ENCODE peak calls at places on chromosome X, in nine cellular contexts. One of them, this sample, is unnamed.

GRCh38 chrX:1222511-1223252 is 10.2 kb upstream of the CRLF2 start:
- DNase-seq in neural progenitor cell: no peak
- DNase-seq in CD8-positive, alpha-beta memory T cell: no peak
- DNase-seq in MM.1S: no peak
- DNase-seq in naive thymus-derived CD4-positive, alpha-beta T cell: no peak
- DNase-seq in caudate nucleus: no peak
- DNase-seq in RWPE2: peak
- DNase-seq in HepG2: peak
- DNase-seq in GM23338: no peak
- DNase-seq in this sample: no peak

GRCh38 chrX:81876437-81876836 is 674.5 kb downstream of the SH3BGRL start:
- DNase-seq in neural progenitor cell: no peak
- DNase-seq in CD8-positive, alpha-beta memory T cell: no peak
- DNase-seq in MM.1S: no peak
- DNase-seq in naive thymus-derived CD4-positive, alpha-beta T cell: no peak
- DNase-seq in caudate nucleus: no peak
- DNase-seq in RWPE2: no peak
- DNase-seq in HepG2: no peak
- DNase-seq in GM23338: no peak
- DNase-seq in this sample: no peak

GRCh38 chrX:54063361-54063760 is 19.1 kb upstream of the PHF8 start:
- DNase-seq in neural progenitor cell: no peak
- DNase-seq in CD8-positive, alpha-beta memory T cell: no peak
- DNase-seq in MM.1S: no peak
- DNase-seq in naive thymus-derived CD4-positive, alpha-beta T cell: no peak
- DNase-seq in caudate nucleus: no peak
- DNase-seq in RWPE2: no peak
- DNase-seq in HepG2: no peak
- DNase-seq in GM23338: no peak
- DNase-seq in this sample: no peak

GRCh38 chrX:130171446-130172126 is at the start of gene RAB33A:
- DNase-seq in neural progenitor cell: peak
- DNase-seq in CD8-positive, alpha-beta memory T cell: peak
- DNase-seq in MM.1S: no peak
- DNase-seq in naive thymus-derived CD4-positive, alpha-beta T cell: peak
- DNase-seq in caudate nucleus: peak
- DNase-seq in RWPE2: no peak
- DNase-seq in HepG2: no peak
- DNase-seq in GM23338: peak
- DNase-seq in this sample: no peak

GRCh38 chrX:38634665-38635064 is 73.3 kb downstream of the TSPAN7 start:
- DNase-seq in neural progenitor cell: no peak
- DNase-seq in CD8-positive, alpha-beta memory T cell: no peak
- DNase-seq in MM.1S: no peak
- DNase-seq in naive thymus-derived CD4-positive, alpha-beta T cell: no peak
- DNase-seq in caudate nucleus: no peak
- DNase-seq in RWPE2: no peak
- DNase-seq in HepG2: no peak
- DNase-seq in GM23338: no peak
- DNase-seq in this sample: no peak

GRCh38 chrX:129522184-129523059 is 868 bp downstream of the SMARCA1 start:
- DNase-seq in neural progenitor cell: peak
- DNase-seq in CD8-positive, alpha-beta memory T cell: no peak
- DNase-seq in MM.1S: no peak
- DNase-seq in naive thymus-derived CD4-positive, alpha-beta T cell: no peak
- DNase-seq in caudate nucleus: no peak
- DNase-seq in RWPE2: peak
- DNase-seq in HepG2: peak
- DNase-seq in GM23338: peak
- DNase-seq in this sample: peak

GRCh38 chrX:104918122-104918521 is 302.4 kb downstream of the TEX13A start:
- DNase-seq in neural progenitor cell: no peak
- DNase-seq in CD8-positive, alpha-beta memory T cell: no peak
- DNase-seq in MM.1S: no peak
- DNase-seq in naive thymus-derived CD4-positive, alpha-beta T cell: no peak
- DNase-seq in caudate nucleus: no peak
- DNase-seq in RWPE2: no peak
- DNase-seq in HepG2: no peak
- DNase-seq in GM23338: no peak
- DNase-seq in this sample: no peak

GRCh38 chrX:63506320-63506719 is 155.2 kb upstream of the SPIN4 start:
- DNase-seq in neural progenitor cell: peak
- DNase-seq in CD8-positive, alpha-beta memory T cell: no peak
- DNase-seq in MM.1S: peak
- DNase-seq in naive thymus-derived CD4-positive, alpha-beta T cell: no peak
- DNase-seq in caudate nucleus: no peak
- DNase-seq in RWPE2: no peak
- DNase-seq in HepG2: peak
- DNase-seq in GM23338: peak
- DNase-seq in this sample: no peak

GRCh38 chrX:68832101-68832416 is 3.2 kb downstream of the EFNB1 start:
- DNase-seq in neural progenitor cell: peak
- DNase-seq in CD8-positive, alpha-beta memory T cell: no peak
- DNase-seq in MM.1S: no peak
- DNase-seq in naive thymus-derived CD4-positive, alpha-beta T cell: no peak
- DNase-seq in caudate nucleus: peak
- DNase-seq in RWPE2: no peak
- DNase-seq in HepG2: no peak
- DNase-seq in GM23338: peak
- DNase-seq in this sample: peak

DNA sequence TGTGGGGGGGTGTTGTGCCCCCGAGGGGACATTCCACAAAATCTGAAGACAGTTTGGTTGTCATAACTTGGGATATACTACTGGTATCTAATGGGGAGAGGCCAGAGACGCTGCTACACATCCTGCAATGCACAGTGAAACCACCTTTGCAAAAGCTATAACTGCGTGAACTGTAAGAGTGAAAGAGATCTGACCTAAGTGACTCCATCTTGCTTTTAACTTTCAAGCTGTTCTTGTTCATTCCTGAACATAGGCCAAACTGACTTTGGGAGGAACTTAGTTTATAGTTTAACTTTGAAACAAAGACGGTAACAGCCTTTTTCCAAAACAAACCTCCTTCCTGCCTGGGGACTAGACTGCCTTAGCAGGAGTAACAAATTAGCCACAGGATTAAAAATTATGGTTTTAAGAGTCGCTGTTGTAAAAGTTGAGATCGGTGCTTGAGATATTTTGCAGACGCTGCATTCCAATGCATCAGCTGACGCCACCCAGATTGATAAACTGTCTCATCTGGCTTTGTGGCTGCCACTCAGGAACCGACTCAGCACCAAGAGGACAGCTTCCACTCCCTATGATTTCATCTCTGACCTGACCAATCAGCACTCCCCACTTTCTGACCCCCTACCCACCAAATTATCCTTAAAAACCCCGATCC is 70.9 kb downstream of the ATXN3L start:
- DNase-seq in neural progenitor cell: no peak
- DNase-seq in CD8-positive, alpha-beta memory T cell: no peak
- DNase-seq in MM.1S: no peak
- DNase-seq in naive thymus-derived CD4-positive, alpha-beta T cell: no peak
- DNase-seq in caudate nucleus: no peak
- DNase-seq in RWPE2: no peak
- DNase-seq in HepG2: no peak
- DNase-seq in GM23338: no peak
- DNase-seq in this sample: no peak
- H3K27ac ChIP-seq in neural progenitor cell: no peak
- H3K27ac ChIP-seq in CD8-positive, alpha-beta memory T cell: no peak
- H3K27ac ChIP-seq in MM.1S: no peak
- H3K27ac ChIP-seq in naive thymus-derived CD4-positive, alpha-beta T cell: no peak
- H3K27ac ChIP-seq in caudate nucleus: no peak
- H3K27ac ChIP-seq in RWPE2: no peak
- H3K27ac ChIP-seq in HepG2: no peak
- H3K27ac ChIP-seq in GM23338: no peak
- H3K27ac ChIP-seq in this sample: peak

DNA sequence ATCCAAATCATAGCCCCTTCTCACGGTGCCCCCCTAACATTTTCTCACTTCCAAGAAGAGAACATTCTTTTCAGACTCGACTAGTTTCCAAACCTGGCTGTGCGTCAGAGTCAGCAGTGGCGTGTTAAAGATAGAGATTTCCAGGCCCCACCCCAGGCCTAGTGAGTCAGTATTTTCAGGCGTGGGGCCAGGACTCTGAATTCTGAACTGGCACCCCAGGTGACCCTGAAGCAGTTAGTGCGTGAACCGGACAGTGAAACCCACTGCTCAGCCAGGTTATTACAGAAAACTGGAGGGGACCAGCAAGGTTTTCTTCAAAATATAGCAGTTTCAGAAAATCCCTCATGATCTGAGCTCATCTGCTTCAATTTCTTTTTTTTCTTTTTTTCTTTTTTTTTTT is 35.0 kb upstream of the BCOR start:
- DNase-seq in neural progenitor cell: no peak
- DNase-seq in CD8-positive, alpha-beta memory T cell: no peak
- DNase-seq in MM.1S: no peak
- DNase-seq in naive thymus-derived CD4-positive, alpha-beta T cell: no peak
- DNase-seq in caudate nucleus: no peak
- DNase-seq in RWPE2: no peak
- DNase-seq in HepG2: no peak
- DNase-seq in GM23338: no peak
- DNase-seq in this sample: peak
- H3K27ac ChIP-seq in neural progenitor cell: no peak
- H3K27ac ChIP-seq in CD8-positive, alpha-beta memory T cell: peak
- H3K27ac ChIP-seq in MM.1S: no peak
- H3K27ac ChIP-seq in naive thymus-derived CD4-positive, alpha-beta T cell: no peak
- H3K27ac ChIP-seq in caudate nucleus: no peak
- H3K27ac ChIP-seq in RWPE2: peak
- H3K27ac ChIP-seq in HepG2: no peak
- H3K27ac ChIP-seq in GM23338: no peak
- H3K27ac ChIP-seq in this sample: peak

DNA sequence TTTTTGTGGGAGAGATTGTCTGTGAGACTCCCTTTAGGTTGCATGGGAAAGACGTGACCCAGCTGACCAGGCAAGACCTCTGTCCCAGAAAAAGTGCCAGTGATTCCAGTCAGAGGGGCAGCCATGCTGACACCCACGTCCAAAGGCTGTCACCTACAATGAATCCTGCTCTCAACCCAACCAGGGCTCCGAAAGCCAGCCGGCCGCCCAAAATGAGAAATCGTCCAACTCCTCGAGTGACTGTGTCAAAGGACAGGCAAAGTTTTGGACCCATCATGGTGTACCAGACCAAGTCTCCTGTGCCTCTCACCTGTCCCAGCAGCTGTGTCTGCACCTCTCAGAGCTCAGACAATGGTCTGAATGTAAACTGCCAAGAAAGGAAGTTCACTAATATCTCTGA is 5.5 kb downstream of the SLITRK2 start:
- DNase-seq in neural progenitor cell: no peak
- DNase-seq in CD8-positive, alpha-beta memory T cell: no peak
- DNase-seq in MM.1S: no peak
- DNase-seq in naive thymus-derived CD4-positive, alpha-beta T cell: no peak
- DNase-seq in caudate nucleus: no peak
- DNase-seq in RWPE2: no peak
- DNase-seq in HepG2: no peak
- DNase-seq in GM23338: no peak
- DNase-seq in this sample: no peak
- H3K27ac ChIP-seq in neural progenitor cell: no peak
- H3K27ac ChIP-seq in CD8-positive, alpha-beta memory T cell: no peak
- H3K27ac ChIP-seq in MM.1S: no peak
- H3K27ac ChIP-seq in naive thymus-derived CD4-positive, alpha-beta T cell: no peak
- H3K27ac ChIP-seq in caudate nucleus: no peak
- H3K27ac ChIP-seq in RWPE2: no peak
- H3K27ac ChIP-seq in HepG2: no peak
- H3K27ac ChIP-seq in GM23338: no peak
- H3K27ac ChIP-seq in this sample: no peak

DNA sequence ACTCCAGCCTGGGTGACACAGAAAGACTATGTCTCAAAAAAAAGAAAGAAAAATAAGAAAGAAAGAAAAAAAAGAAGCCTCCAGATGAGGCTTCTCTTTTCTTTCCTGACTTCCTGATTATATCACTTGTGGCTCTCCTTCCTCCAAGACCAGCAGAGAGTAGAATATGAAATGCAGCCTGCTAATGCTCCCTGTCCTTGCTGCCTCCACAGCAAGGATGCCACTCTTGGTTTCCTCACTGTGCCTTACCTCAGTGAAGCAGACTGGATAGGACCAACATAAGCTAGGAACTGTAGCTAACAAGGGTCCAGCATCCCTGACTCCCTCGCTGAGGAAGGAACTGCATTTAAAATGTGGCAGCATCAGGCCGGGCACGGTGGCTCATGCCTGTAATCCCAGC is 11.7 kb downstream of the SLC25A43 start:
- DNase-seq in neural progenitor cell: no peak
- DNase-seq in CD8-positive, alpha-beta memory T cell: no peak
- DNase-seq in MM.1S: no peak
- DNase-seq in naive thymus-derived CD4-positive, alpha-beta T cell: no peak
- DNase-seq in caudate nucleus: no peak
- DNase-seq in RWPE2: no peak
- DNase-seq in HepG2: no peak
- DNase-seq in GM23338: no peak
- DNase-seq in this sample: no peak
- H3K27ac ChIP-seq in neural progenitor cell: no peak
- H3K27ac ChIP-seq in CD8-positive, alpha-beta memory T cell: no peak
- H3K27ac ChIP-seq in MM.1S: no peak
- H3K27ac ChIP-seq in naive thymus-derived CD4-positive, alpha-beta T cell: no peak
- H3K27ac ChIP-seq in caudate nucleus: peak
- H3K27ac ChIP-seq in RWPE2: peak
- H3K27ac ChIP-seq in HepG2: no peak
- H3K27ac ChIP-seq in GM23338: no peak
- H3K27ac ChIP-seq in this sample: no peak

DNA sequence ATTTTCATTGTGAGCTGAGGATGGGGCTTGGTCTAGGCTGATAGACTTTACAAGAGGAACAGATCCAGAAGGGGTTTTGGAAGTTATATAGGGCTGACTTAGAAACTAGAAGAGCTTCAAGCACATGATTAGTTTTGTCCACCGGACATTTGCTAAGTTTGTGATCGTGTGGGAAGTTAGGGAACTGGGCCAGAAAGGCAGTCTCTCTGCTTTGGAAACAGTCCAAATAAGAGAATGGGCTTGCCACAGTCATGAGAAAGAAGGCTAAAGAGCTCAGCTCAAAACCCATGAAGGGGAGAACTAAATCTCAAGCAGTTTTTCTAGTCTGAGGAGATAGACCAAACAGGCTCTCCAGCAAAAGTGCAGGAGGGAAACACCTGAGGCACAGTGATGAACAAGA is 67.8 kb downstream of the ZNF674 start:
- DNase-seq in neural progenitor cell: no peak
- DNase-seq in CD8-positive, alpha-beta memory T cell: no peak
- DNase-seq in MM.1S: no peak
- DNase-seq in naive thymus-derived CD4-positive, alpha-beta T cell: no peak
- DNase-seq in caudate nucleus: no peak
- DNase-seq in RWPE2: no peak
- DNase-seq in HepG2: no peak
- DNase-seq in GM23338: no peak
- DNase-seq in this sample: peak
- H3K27ac ChIP-seq in neural progenitor cell: no peak
- H3K27ac ChIP-seq in CD8-positive, alpha-beta memory T cell: no peak
- H3K27ac ChIP-seq in MM.1S: no peak
- H3K27ac ChIP-seq in naive thymus-derived CD4-positive, alpha-beta T cell: no peak
- H3K27ac ChIP-seq in caudate nucleus: no peak
- H3K27ac ChIP-seq in RWPE2: no peak
- H3K27ac ChIP-seq in HepG2: no peak
- H3K27ac ChIP-seq in GM23338: no peak
- H3K27ac ChIP-seq in this sample: no peak

GRCh38 chrX:2664497-2664896 is 26.6 kb upstream of the CD99 start:
- DNase-seq in neural progenitor cell: no peak
- DNase-seq in CD8-positive, alpha-beta memory T cell: no peak
- DNase-seq in MM.1S: no peak
- DNase-seq in naive thymus-derived CD4-positive, alpha-beta T cell: no peak
- DNase-seq in caudate nucleus: no peak
- DNase-seq in RWPE2: no peak
- DNase-seq in HepG2: no peak
- DNase-seq in GM23338: no peak
- DNase-seq in this sample: peak
- H3K27ac ChIP-seq in neural progenitor cell: no peak
- H3K27ac ChIP-seq in CD8-positive, alpha-beta memory T cell: no peak
- H3K27ac ChIP-seq in MM.1S: no peak
- H3K27ac ChIP-seq in naive thymus-derived CD4-positive, alpha-beta T cell: no peak
- H3K27ac ChIP-seq in caudate nucleus: no peak
- H3K27ac ChIP-seq in RWPE2: no peak
- H3K27ac ChIP-seq in HepG2: no peak
- H3K27ac ChIP-seq in GM23338: peak
- H3K27ac ChIP-seq in this sample: no peak